ENCODE peak calls at places on chromosomes 4 and X, in seven cellular contexts. One of them, this sample, is unnamed.
A peak's percentile ranks its signal among the peaks of the same experiment; 100 is the strongest.

GRCh38 chr4:107760281-107760947 is 40.4 kb upstream of the PAPSS1 start:
- ATAC-seq in stimulated activated naive B cell treated with anti-CD40 and anti-IgM and Interleukin-4, amounts not matched to agents 10 μg/mL and 1 μg/mL and 100 μg/mL, for 72 hours: no peak
- ATAC-seq in stimulated activated naive CD8-positive, alpha-beta T cell treated with anti-CD3 and anti-CD28 coated beads, Interleukin-15, Interleukin-2, amounts not matched to agents 100 U/mL and 50 U/mL, for 24 hours: no peak
- ATAC-seq in stimulated activated memory B cell treated with anti-CD40 and anti-IgM and Interleukin-4, amounts not matched to agents 10 μg/mL and 1 μg/mL and 100 μg/mL, for 72 hours: no peak
- ATAC-seq in CD4-positive, CD25-positive, alpha-beta regulatory T cell: no peak
- ATAC-seq in Right ventricle myocardium inferior: no peak
- ATAC-seq in Panc1: peak; percentile 90
- ATAC-seq in this sample: no peak

GRCh38 chr4:98260047-98260578 is 1.1 kb upstream of the RAP1GDS1 start:
- ATAC-seq in stimulated activated naive B cell treated with anti-CD40 and anti-IgM and Interleukin-4, amounts not matched to agents 10 μg/mL and 1 μg/mL and 100 μg/mL, for 72 hours: peak; percentile 28
- ATAC-seq in stimulated activated naive CD8-positive, alpha-beta T cell treated with anti-CD3 and anti-CD28 coated beads, Interleukin-15, Interleukin-2, amounts not matched to agents 100 U/mL and 50 U/mL, for 24 hours: peak; percentile 4
- ATAC-seq in stimulated activated memory B cell treated with anti-CD40 and anti-IgM and Interleukin-4, amounts not matched to agents 10 μg/mL and 1 μg/mL and 100 μg/mL, for 72 hours: peak; percentile 20
- ATAC-seq in CD4-positive, CD25-positive, alpha-beta regulatory T cell: no peak
- ATAC-seq in Right ventricle myocardium inferior: peak; percentile 28
- ATAC-seq in Panc1: peak; percentile 20
- ATAC-seq in this sample: peak; percentile 20

GRCh38 chr4:101307901-101308300 is 39.4 kb downstream of the PPP3CA start:
- ATAC-seq in stimulated activated naive B cell treated with anti-CD40 and anti-IgM and Interleukin-4, amounts not matched to agents 10 μg/mL and 1 μg/mL and 100 μg/mL, for 72 hours: no peak
- ATAC-seq in stimulated activated naive CD8-positive, alpha-beta T cell treated with anti-CD3 and anti-CD28 coated beads, Interleukin-15, Interleukin-2, amounts not matched to agents 100 U/mL and 50 U/mL, for 24 hours: no peak
- ATAC-seq in stimulated activated memory B cell treated with anti-CD40 and anti-IgM and Interleukin-4, amounts not matched to agents 10 μg/mL and 1 μg/mL and 100 μg/mL, for 72 hours: no peak
- ATAC-seq in CD4-positive, CD25-positive, alpha-beta regulatory T cell: no peak
- ATAC-seq in Right ventricle myocardium inferior: no peak
- ATAC-seq in Panc1: no peak
- ATAC-seq in this sample: no peak

GRCh38 chr4:72809208-72809607 is 240.2 kb upstream of the ADAMTS3 start:
- ATAC-seq in stimulated activated naive B cell treated with anti-CD40 and anti-IgM and Interleukin-4, amounts not matched to agents 10 μg/mL and 1 μg/mL and 100 μg/mL, for 72 hours: no peak
- ATAC-seq in stimulated activated naive CD8-positive, alpha-beta T cell treated with anti-CD3 and anti-CD28 coated beads, Interleukin-15, Interleukin-2, amounts not matched to agents 100 U/mL and 50 U/mL, for 24 hours: no peak
- ATAC-seq in stimulated activated memory B cell treated with anti-CD40 and anti-IgM and Interleukin-4, amounts not matched to agents 10 μg/mL and 1 μg/mL and 100 μg/mL, for 72 hours: no peak
- ATAC-seq in CD4-positive, CD25-positive, alpha-beta regulatory T cell: no peak
- ATAC-seq in Right ventricle myocardium inferior: no peak
- ATAC-seq in Panc1: no peak
- ATAC-seq in this sample: no peak

GRCh38 chr4:42277291-42277690 is 120.0 kb upstream of the SHISA3 start:
- ATAC-seq in stimulated activated naive B cell treated with anti-CD40 and anti-IgM and Interleukin-4, amounts not matched to agents 10 μg/mL and 1 μg/mL and 100 μg/mL, for 72 hours: no peak
- ATAC-seq in stimulated activated naive CD8-positive, alpha-beta T cell treated with anti-CD3 and anti-CD28 coated beads, Interleukin-15, Interleukin-2, amounts not matched to agents 100 U/mL and 50 U/mL, for 24 hours: no peak
- ATAC-seq in stimulated activated memory B cell treated with anti-CD40 and anti-IgM and Interleukin-4, amounts not matched to agents 10 μg/mL and 1 μg/mL and 100 μg/mL, for 72 hours: no peak
- ATAC-seq in CD4-positive, CD25-positive, alpha-beta regulatory T cell: no peak
- ATAC-seq in Right ventricle myocardium inferior: no peak
- ATAC-seq in Panc1: no peak
- ATAC-seq in this sample: no peak

GRCh38 chr4:21507439-21507838 is 441.1 kb downstream of the KCNIP4 start:
- ATAC-seq in stimulated activated naive B cell treated with anti-CD40 and anti-IgM and Interleukin-4, amounts not matched to agents 10 μg/mL and 1 μg/mL and 100 μg/mL, for 72 hours: no peak
- ATAC-seq in stimulated activated naive CD8-positive, alpha-beta T cell treated with anti-CD3 and anti-CD28 coated beads, Interleukin-15, Interleukin-2, amounts not matched to agents 100 U/mL and 50 U/mL, for 24 hours: no peak
- ATAC-seq in stimulated activated memory B cell treated with anti-CD40 and anti-IgM and Interleukin-4, amounts not matched to agents 10 μg/mL and 1 μg/mL and 100 μg/mL, for 72 hours: no peak
- ATAC-seq in CD4-positive, CD25-positive, alpha-beta regulatory T cell: no peak
- ATAC-seq in Right ventricle myocardium inferior: no peak
- ATAC-seq in Panc1: no peak
- ATAC-seq in this sample: no peak

GRCh38 chr4:10866691-10867090 is 182.1 kb upstream of the CLNK start:
- ATAC-seq in stimulated activated naive B cell treated with anti-CD40 and anti-IgM and Interleukin-4, amounts not matched to agents 10 μg/mL and 1 μg/mL and 100 μg/mL, for 72 hours: no peak
- ATAC-seq in stimulated activated naive CD8-positive, alpha-beta T cell treated with anti-CD3 and anti-CD28 coated beads, Interleukin-15, Interleukin-2, amounts not matched to agents 100 U/mL and 50 U/mL, for 24 hours: no peak
- ATAC-seq in stimulated activated memory B cell treated with anti-CD40 and anti-IgM and Interleukin-4, amounts not matched to agents 10 μg/mL and 1 μg/mL and 100 μg/mL, for 72 hours: no peak
- ATAC-seq in CD4-positive, CD25-positive, alpha-beta regulatory T cell: no peak
- ATAC-seq in Right ventricle myocardium inferior: no peak
- ATAC-seq in Panc1: no peak
- ATAC-seq in this sample: no peak

GRCh38 chr4:98722000-98722399 is 63.6 kb upstream of the TSPAN5 start:
- ATAC-seq in stimulated activated naive B cell treated with anti-CD40 and anti-IgM and Interleukin-4, amounts not matched to agents 10 μg/mL and 1 μg/mL and 100 μg/mL, for 72 hours: no peak
- ATAC-seq in stimulated activated naive CD8-positive, alpha-beta T cell treated with anti-CD3 and anti-CD28 coated beads, Interleukin-15, Interleukin-2, amounts not matched to agents 100 U/mL and 50 U/mL, for 24 hours: no peak
- ATAC-seq in stimulated activated memory B cell treated with anti-CD40 and anti-IgM and Interleukin-4, amounts not matched to agents 10 μg/mL and 1 μg/mL and 100 μg/mL, for 72 hours: no peak
- ATAC-seq in CD4-positive, CD25-positive, alpha-beta regulatory T cell: no peak
- ATAC-seq in Right ventricle myocardium inferior: no peak
- ATAC-seq in Panc1: peak; percentile 56
- ATAC-seq in this sample: no peak

GRCh38 chrX:81110286-81110685 is 91.4 kb downstream of the HMGN5 start:
- ATAC-seq in stimulated activated naive B cell treated with anti-CD40 and anti-IgM and Interleukin-4, amounts not matched to agents 10 μg/mL and 1 μg/mL and 100 μg/mL, for 72 hours: no peak
- ATAC-seq in stimulated activated naive CD8-positive, alpha-beta T cell treated with anti-CD3 and anti-CD28 coated beads, Interleukin-15, Interleukin-2, amounts not matched to agents 100 U/mL and 50 U/mL, for 24 hours: no peak
- ATAC-seq in stimulated activated memory B cell treated with anti-CD40 and anti-IgM and Interleukin-4, amounts not matched to agents 10 μg/mL and 1 μg/mL and 100 μg/mL, for 72 hours: no peak
- ATAC-seq in CD4-positive, CD25-positive, alpha-beta regulatory T cell: no peak
- ATAC-seq in Right ventricle myocardium inferior: no peak
- ATAC-seq in Panc1: no peak
- ATAC-seq in this sample: no peak